ENCODE peak calls at places on chromosomes 5 and 9, in four cellular contexts. One of them, this sample, is unnamed. For H3K4me1, the result is how much of the 10 kb centered on the place peaks cover.

GRCh38 chr5:72235725-72236124 is 84.3 kb downstream of the MRPS27 start:
- DNase-seq in keratinocyte: no peak
- DNase-seq in neural progenitor cell: no peak
- DNase-seq in ovary: no peak
- DNase-seq in this sample: no peak

GRCh38 chr5:121870489-121870888 is 18.8 kb downstream of the FTMT start:
- DNase-seq in keratinocyte: no peak
- DNase-seq in neural progenitor cell: peak
- DNase-seq in ovary: no peak
- DNase-seq in this sample: no peak

GRCh38 chr5:32708949-32709348 is 2.2 kb upstream of the NPR3 start:
- DNase-seq in keratinocyte: no peak
- DNase-seq in neural progenitor cell: peak
- DNase-seq in ovary: no peak
- DNase-seq in this sample: no peak

GRCh38 chr5:91018712-91019371 is 364.3 kb downstream of the ARRDC3 start:
- DNase-seq in keratinocyte: no peak
- DNase-seq in neural progenitor cell: no peak
- DNase-seq in ovary: no peak
- DNase-seq in this sample: no peak

GRCh38 chr5:172505840-172506638 is 51.7 kb upstream of the SH3PXD2B start:
- DNase-seq in keratinocyte: no peak
- DNase-seq in neural progenitor cell: no peak
- DNase-seq in ovary: peak
- DNase-seq in this sample: no peak

GRCh38 chr9:18379073-18379811 is 94.7 kb upstream of the ADAMTSL1 start:
- DNase-seq in keratinocyte: no peak
- DNase-seq in neural progenitor cell: peak
- DNase-seq in ovary: no peak
- DNase-seq in this sample: no peak

GRCh38 chr5:34484591-34485228 is 171.4 kb upstream of the RAI14 start:
- DNase-seq in keratinocyte: no peak
- DNase-seq in neural progenitor cell: no peak
- DNase-seq in ovary: no peak
- DNase-seq in this sample: no peak

GRCh38 chr5:56951131-56951945 is 585 bp downstream of the MIER3 start:
- DNase-seq in keratinocyte: no peak
- DNase-seq in neural progenitor cell: peak
- DNase-seq in ovary: peak
- DNase-seq in this sample: peak

GRCh38 chr5:90792725-90793124 is 234.1 kb downstream of the ADGRV1 start:
- DNase-seq in keratinocyte: no peak
- DNase-seq in neural progenitor cell: no peak
- DNase-seq in ovary: no peak
- DNase-seq in this sample: no peak

GRCh38 chr5:88761269-88761880 is 121.6 kb downstream of the MEF2C start:
- DNase-seq in keratinocyte: no peak
- DNase-seq in neural progenitor cell: no peak
- DNase-seq in ovary: no peak
- DNase-seq in this sample: no peak

GRCh38 chr9:109447329-109448076 is 50.6 kb downstream of the PTPN3 start:
- DNase-seq in keratinocyte: no peak
- DNase-seq in neural progenitor cell: no peak
- DNase-seq in ovary: no peak
- DNase-seq in this sample: no peak

GRCh38 chr5:65769539-65769938 is 47.5 kb downstream of the NLN start:
- DNase-seq in keratinocyte: peak
- DNase-seq in neural progenitor cell: no peak
- DNase-seq in ovary: no peak
- DNase-seq in this sample: peak

GRCh38 chr5:68374770-68375518 is 159.4 kb downstream of the PIK3R1 start:
- DNase-seq in keratinocyte: no peak
- DNase-seq in neural progenitor cell: no peak
- DNase-seq in ovary: no peak
- DNase-seq in this sample: no peak

GRCh38 chr9:98280162-98280561 is 24.7 kb upstream of the TBC1D2 start:
- DNase-seq in keratinocyte: no peak
- DNase-seq in neural progenitor cell: no peak
- DNase-seq in ovary: no peak
- DNase-seq in this sample: no peak

GRCh38 chr9:79912641-79913040 is 340.9 kb downstream of the TLE4 start:
- DNase-seq in keratinocyte: no peak
- DNase-seq in neural progenitor cell: no peak
- DNase-seq in ovary: no peak
- DNase-seq in this sample: no peak

GRCh38 chr5:1041225-1042186 is 32.9 kb downstream of the NKD2 start:
- DNase-seq in keratinocyte: no peak
- DNase-seq in neural progenitor cell: no peak
- DNase-seq in ovary: no peak
- DNase-seq in this sample: no peak

GRCh38 chr5:38426493-38426892 is 130.0 kb downstream of the LIFR start:
- DNase-seq in keratinocyte: no peak
- DNase-seq in neural progenitor cell: no peak
- DNase-seq in ovary: no peak
- DNase-seq in this sample: no peak

GRCh38 chr9:75885652-75886051 is 4.8 kb upstream of the PCSK5 start:
- DNase-seq in keratinocyte: no peak
- DNase-seq in neural progenitor cell: no peak
- DNase-seq in ovary: no peak
- DNase-seq in this sample: no peak

GRCh38 chr9:133147412-133148271 is 16.1 kb downstream of the GBGT1 start:
- DNase-seq in keratinocyte: no peak
- DNase-seq in neural progenitor cell: peak
- DNase-seq in ovary: peak
- DNase-seq in this sample: peak

GRCh38 chr5:39117401-39117800 is 43.2 kb upstream of the RICTOR start:
- DNase-seq in keratinocyte: no peak
- DNase-seq in neural progenitor cell: no peak
- DNase-seq in ovary: no peak
- DNase-seq in this sample: no peak

GRCh38 chr5:158701406-158702177 is 398.1 kb downstream of the EBF1 start:
- DNase-seq in keratinocyte: no peak
- DNase-seq in neural progenitor cell: no peak
- DNase-seq in ovary: peak
- DNase-seq in this sample: no peak

GRCh38 chr5:52134013-52134650 is 653.6 kb upstream of the ITGA1 start:
- DNase-seq in keratinocyte: no peak
- DNase-seq in neural progenitor cell: no peak
- DNase-seq in ovary: no peak
- DNase-seq in this sample: no peak

GRCh38 chr9:129894106-129894823 is 59.0 kb downstream of the USP20 start:
- DNase-seq in keratinocyte: no peak
- DNase-seq in neural progenitor cell: no peak
- DNase-seq in ovary: no peak
- DNase-seq in this sample: no peak

GRCh38 chr5:116574682-116575634 is at the start of gene SEMA6A:
- DNase-seq in keratinocyte: peak
- DNase-seq in neural progenitor cell: peak
- DNase-seq in ovary: peak
- DNase-seq in this sample: peak

GRCh38 chr5:7873216-7873615 is 4.3 kb downstream of the MTRR start:
- DNase-seq in keratinocyte: no peak
- DNase-seq in neural progenitor cell: no peak
- DNase-seq in ovary: no peak
- DNase-seq in this sample: no peak

GRCh38 chr9:112069318-112070169 is 105.6 kb downstream of the SUSD1 start:
- DNase-seq in keratinocyte: no peak
- DNase-seq in neural progenitor cell: no peak
- DNase-seq in ovary: no peak
- DNase-seq in this sample: no peak

GRCh38 chr9:118331622-118332045 is 627.4 kb downstream of the TLR4 start:
- DNase-seq in keratinocyte: no peak
- DNase-seq in neural progenitor cell: no peak
- DNase-seq in ovary: no peak
- DNase-seq in this sample: peak

GRCh38 chr9:135105938-135106491 is 18.5 kb downstream of the OLFM1 start:
- DNase-seq in keratinocyte: no peak
- DNase-seq in neural progenitor cell: peak
- DNase-seq in ovary: no peak
- DNase-seq in this sample: no peak

GRCh38 chr5:180109920-180110319 is 38.4 kb upstream of the RNF130 start:
- DNase-seq in keratinocyte: no peak
- DNase-seq in neural progenitor cell: no peak
- DNase-seq in ovary: no peak
- DNase-seq in this sample: no peak

GRCh38 chr5:177094224-177095087 is 7.7 kb downstream of the FGFR4 start:
- DNase-seq in keratinocyte: no peak
- DNase-seq in neural progenitor cell: peak
- DNase-seq in ovary: peak
- DNase-seq in this sample: peak

GRCh38 chr5:38650540-38651275 is 94.3 kb upstream of the LIFR start:
- DNase-seq in keratinocyte: no peak
- DNase-seq in neural progenitor cell: no peak
- DNase-seq in ovary: no peak
- DNase-seq in this sample: no peak

GRCh38 chr9:89732295-89732951 is 127.6 kb downstream of the GADD45G start:
- DNase-seq in keratinocyte: no peak
- DNase-seq in neural progenitor cell: no peak
- DNase-seq in ovary: peak
- DNase-seq in this sample: peak
- H3K4me1 ChIP-seq in keratinocyte: under half
- H3K4me1 ChIP-seq in neural progenitor cell: under half
- H3K4me1 ChIP-seq in ovary: under half
- H3K4me1 ChIP-seq in this sample: under half

GRCh38 chr9:87533291-87533690 is 35.6 kb downstream of the DAPK1 start:
- DNase-seq in keratinocyte: no peak
- DNase-seq in neural progenitor cell: no peak
- DNase-seq in ovary: no peak
- DNase-seq in this sample: no peak

GRCh38 chr9:87529666-87530065 is 32.0 kb downstream of the DAPK1 start:
- DNase-seq in keratinocyte: no peak
- DNase-seq in neural progenitor cell: no peak
- DNase-seq in ovary: no peak
- DNase-seq in this sample: no peak

GRCh38 chr9:87528969-87529368 is 31.3 kb downstream of the DAPK1 start:
- DNase-seq in keratinocyte: no peak
- DNase-seq in neural progenitor cell: no peak
- DNase-seq in ovary: no peak
- DNase-seq in this sample: no peak

GRCh38 chr9:87531370-87532295 is 34.0 kb downstream of the DAPK1 start:
- DNase-seq in keratinocyte: no peak
- DNase-seq in neural progenitor cell: no peak
- DNase-seq in ovary: no peak
- DNase-seq in this sample: no peak

GRCh38 chr9:87530716-87531115 is 33.0 kb downstream of the DAPK1 start:
- DNase-seq in keratinocyte: no peak
- DNase-seq in neural progenitor cell: no peak
- DNase-seq in ovary: no peak
- DNase-seq in this sample: no peak
- H3K4me1 ChIP-seq in keratinocyte: under half
- H3K4me1 ChIP-seq in neural progenitor cell: under half
- H3K4me1 ChIP-seq in ovary: under half
- H3K4me1 ChIP-seq in this sample: under half

GRCh38 chr9:122931851-122932199 is 513 bp upstream of the ZBTB26 start:
- DNase-seq in keratinocyte: no peak
- DNase-seq in neural progenitor cell: no peak
- DNase-seq in ovary: no peak
- DNase-seq in this sample: no peak

GRCh38 chr9:122936464-122936863 is 4.4 kb upstream of the RABGAP1 start:
- DNase-seq in keratinocyte: no peak
- DNase-seq in neural progenitor cell: no peak
- DNase-seq in ovary: no peak
- DNase-seq in this sample: no peak

GRCh38 chr9:122929803-122930354 is 1.4 kb downstream of the ZBTB26 start:
- DNase-seq in keratinocyte: no peak
- DNase-seq in neural progenitor cell: no peak
- DNase-seq in ovary: no peak
- DNase-seq in this sample: no peak

GRCh38 chr9:122930933-122931850 is at the start of gene ZBTB26:
- DNase-seq in keratinocyte: peak
- DNase-seq in neural progenitor cell: peak
- DNase-seq in ovary: peak
- DNase-seq in this sample: peak

GRCh38 chr9:122930541-122930932 is 775 bp downstream of the ZBTB26 start:
- DNase-seq in keratinocyte: no peak
- DNase-seq in neural progenitor cell: no peak
- DNase-seq in ovary: no peak
- DNase-seq in this sample: no peak
- H3K4me1 ChIP-seq in keratinocyte: under half
- H3K4me1 ChIP-seq in neural progenitor cell: under half
- H3K4me1 ChIP-seq in ovary: under half
- H3K4me1 ChIP-seq in this sample: under half

GRCh38 chr9:36136277-36136893 is at the start of gene GLIPR2:
- DNase-seq in keratinocyte: no peak
- DNase-seq in neural progenitor cell: peak
- DNase-seq in ovary: peak
- DNase-seq in this sample: peak

GRCh38 chr9:36137392-36138004 is 965 bp downstream of the GLIPR2 start:
- DNase-seq in keratinocyte: no peak
- DNase-seq in neural progenitor cell: peak
- DNase-seq in ovary: peak
- DNase-seq in this sample: peak

GRCh38 chr9:36138496-36138895 is 2.0 kb downstream of the GLIPR2 start:
- DNase-seq in keratinocyte: no peak
- DNase-seq in neural progenitor cell: no peak
- DNase-seq in ovary: no peak
- DNase-seq in this sample: no peak

GRCh38 chr9:36135791-36136276 is 699 bp upstream of the GLIPR2 start:
- DNase-seq in keratinocyte: no peak
- DNase-seq in neural progenitor cell: no peak
- DNase-seq in ovary: no peak
- DNase-seq in this sample: no peak

GRCh38 chr9:36136894-36137391 is 410 bp downstream of the GLIPR2 start:
- DNase-seq in keratinocyte: no peak
- DNase-seq in neural progenitor cell: peak
- DNase-seq in ovary: no peak
- DNase-seq in this sample: no peak
- H3K4me1 ChIP-seq in keratinocyte: under half
- H3K4me1 ChIP-seq in neural progenitor cell: under half
- H3K4me1 ChIP-seq in ovary: under half
- H3K4me1 ChIP-seq in this sample: under half

GRCh38 chr9:74357577-74357976 is 139.6 kb upstream of the RORB start:
- DNase-seq in keratinocyte: no peak
- DNase-seq in neural progenitor cell: no peak
- DNase-seq in ovary: no peak
- DNase-seq in this sample: no peak

GRCh38 chr9:74358944-74359343 is 138.2 kb upstream of the RORB start:
- DNase-seq in keratinocyte: no peak
- DNase-seq in neural progenitor cell: no peak
- DNase-seq in ovary: no peak
- DNase-seq in this sample: no peak

DNA sequence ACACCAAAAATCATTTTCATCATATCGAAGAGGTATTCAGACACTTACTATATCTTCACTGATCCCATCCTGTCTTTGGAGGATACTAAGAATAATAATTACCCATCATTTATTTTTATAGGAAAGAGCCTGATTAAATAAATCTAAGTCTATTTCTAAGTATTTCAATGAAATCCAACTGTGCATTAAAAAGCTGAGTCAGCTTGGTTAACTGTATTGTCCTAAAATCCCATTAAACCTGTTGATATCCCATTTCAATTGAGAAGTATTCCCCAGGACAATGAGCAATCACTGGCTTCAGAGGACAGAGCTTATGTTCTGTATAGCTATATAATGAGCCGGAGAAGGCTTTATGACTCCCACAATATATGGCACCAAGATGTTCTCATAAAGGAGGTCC is 142.0 kb upstream of the RORB start:
- DNase-seq in keratinocyte: no peak
- DNase-seq in neural progenitor cell: no peak
- DNase-seq in ovary: no peak
- DNase-seq in this sample: no peak
- H3K4me1 ChIP-seq in keratinocyte: under half
- H3K4me1 ChIP-seq in neural progenitor cell: under half
- H3K4me1 ChIP-seq in ovary: under half
- H3K4me1 ChIP-seq in this sample: under half